ENCODE peak calls at places on chromosomes 16 and 17, in eight cellular contexts. K is endodermal cell, L is fibroblast of lung, O is gastrocnemius medialis, Z is esophagus squamous epithelium, Q is heart left ventricle, B is stomach, J is tibial nerve. V is an unnamed sample. For H3K4me1 and H3K27me3, the result is how much of the 10 kb centered on the place peaks cover.

GRCh38 chr17:12603566-12603965 is 62.1 kb upstream of the MYOCD start:
- DNase-seq in L (peak), J (no peak), O (no peak), Q (no peak), Z (no peak), B (no peak), K (no peak), V (no peak)

GRCh38 chr17:661509-661908 is 53.1 kb downstream of the VPS53 start:
- DNase-seq in O (no peak), Q (no peak), Z (no peak), B (no peak), L (no peak), J (no peak), K (no peak), V (no peak)

GRCh38 chr17:14748036-14748715 is 447.3 kb downstream of the HS3ST3B1 start:
- DNase-seq in O (no peak), L (no peak), B (no peak), J (no peak), Q (no peak), Z (no peak), K (no peak), V (no peak)

GRCh38 chr17:65785109-65785508 is 223.7 kb upstream of the AXIN2 start:
- DNase-seq in Q (no peak), O (no peak), Z (no peak), L (peak), K (no peak), B (no peak), J (no peak), V (no peak)

GRCh38 chr17:59278401-59278800 is 53.1 kb upstream of the YPEL2 start:
- DNase-seq in Z (no peak), Q (no peak), L (no peak), K (no peak), O (no peak), J (no peak), B (no peak), V (no peak)

GRCh38 chr16:79601092-79601977 is 798 bp upstream of the MAF start:
- DNase-seq in K (peak), Q (peak), B (peak), L (peak), O (peak), Z (no peak), J (no peak), V (peak)

GRCh38 chr17:62916684-62917571 is 49.1 kb upstream of the TANC2 start:
- DNase-seq in L (peak), O (no peak), Q (no peak), K (peak), B (no peak), Z (no peak), J (no peak), V (no peak)

GRCh38 chr16:77807-78443 is at the start of gene MPG:
- DNase-seq in Z (no peak), O (peak), L (peak), K (peak), J (peak), B (peak), Q (peak), V (peak)

GRCh38 chr16:31181102-31181830 is 1.3 kb downstream of the FUS start:
- DNase-seq in L (peak), O (no peak), B (peak), J (peak), Z (no peak), Q (peak), K (no peak), V (peak)

GRCh38 chr17:77279448-77280303 is 138.9 kb downstream of the SEC14L1 start:
- DNase-seq in Z (no peak), K (peak), B (peak), J (no peak), L (peak), Q (no peak), O (no peak), V (no peak)

GRCh38 chr17:74903034-74903433 is 9.6 kb upstream of the FADS6 start:
- DNase-seq in K (no peak), Q (no peak), O (no peak), J (no peak), Z (no peak), L (no peak), B (no peak), V (no peak)

GRCh38 chr17:76531501-76532038 is 5.9 kb downstream of the CYGB start:
- DNase-seq in J (no peak), O (no peak), L (no peak), K (no peak), Z (no peak), B (no peak), Q (no peak), V (peak)

GRCh38 chr16:49556252-49557069 is 182.9 kb downstream of the C16orf78 start:
- DNase-seq in K (peak), B (no peak), Q (no peak), O (no peak), Z (no peak), J (no peak), L (peak), V (no peak)

GRCh38 chr17:574061-574460 is 140.6 kb downstream of the VPS53 start:
- DNase-seq in K (no peak), J (no peak), L (peak), Z (no peak), B (no peak), O (no peak), Q (peak), V (peak)

GRCh38 chr16:4087099-4087885 is 28.9 kb downstream of the ADCY9 start:
- DNase-seq in L (no peak), B (no peak), O (no peak), K (no peak), Q (no peak), Z (no peak), J (no peak), V (no peak)

GRCh38 chr17:9199474-9200196 is 178.3 kb downstream of the NTN1 start:
- DNase-seq in Q (no peak), Z (no peak), J (no peak), O (no peak), L (no peak), K (peak), B (no peak), V (no peak)

GRCh38 chr17:17750881-17751280 is 69.6 kb downstream of the RAI1 start:
- DNase-seq in Q (no peak), B (no peak), L (no peak), K (no peak), O (no peak), Z (no peak), J (no peak), V (no peak)

GRCh38 chr16:86298166-86299131 is 211.9 kb upstream of the FOXF1 start:
- DNase-seq in L (peak), Z (no peak), O (no peak), Q (no peak), B (no peak), K (no peak), J (no peak), V (no peak)

GRCh38 chr17:78416791-78417530 is 38.5 kb downstream of the PGS1 start:
- DNase-seq in K (no peak), J (no peak), B (no peak), O (no peak), L (peak), Q (peak), Z (no peak), V (peak)

GRCh38 chr17:77526728-77527355 is 386.1 kb downstream of the SEC14L1 start:
- DNase-seq in B (peak), O (no peak), K (peak), L (no peak), J (no peak), Z (no peak), Q (no peak), V (no peak)

GRCh38 chr17:11240041-11240801 is 792 bp upstream of the SHISA6 start:
- DNase-seq in Z (no peak), B (peak), L (no peak), Q (no peak), J (no peak), O (no peak), K (peak), V (peak)

GRCh38 chr16:74448990-74449389 is 27.7 kb upstream of the CLEC18B start:
- DNase-seq in Z (no peak), B (peak), O (peak), J (peak), K (no peak), Q (peak), L (peak), V (peak)

GRCh38 chr16:65121870-65122723 is at the start of gene CDH11:
- DNase-seq in B (peak), J (peak), Q (peak), O (no peak), K (peak), L (peak), Z (no peak), V (peak)

GRCh38 chr16:5028950-5029475 is 4.7 kb downstream of the NAGPA start:
- DNase-seq in K (no peak), O (no peak), J (no peak), Z (no peak), Q (no peak), L (no peak), B (no peak), V (no peak)

GRCh38 chr16:48409839-48410610 is 24.8 kb upstream of the SIAH1 start:
- DNase-seq in Q (no peak), Z (no peak), B (peak), K (no peak), L (peak), O (no peak), J (no peak), V (peak)

GRCh38 chr16:80323808-80324195 is 217.0 kb upstream of the DYNLRB2 start:
- DNase-seq in B (no peak), L (no peak), Z (no peak), J (no peak), Q (no peak), O (no peak), K (peak), V (no peak)

GRCh38 chr16:10180771-10181163 is 1.5 kb downstream of the GRIN2A start:
- DNase-seq in J (no peak), L (no peak), Z (no peak), Q (no peak), K (peak), B (no peak), O (no peak), V (peak)

GRCh38 chr16:89345663-89346150 is 128.2 kb downstream of the ZNF778 start:
- DNase-seq in O (no peak), J (no peak), Z (no peak), Q (no peak), K (no peak), B (peak), L (no peak), V (no peak)

GRCh38 chr17:48413613-48414405 is 16.2 kb downstream of the SKAP1 start:
- DNase-seq in K (no peak), B (no peak), O (no peak), Z (no peak), Q (no peak), J (no peak), L (no peak), V (no peak)
- H3K4me1 ChIP-seq in K (under half), B (under half), O (under half), Z (under half), Q (under half), J (under half), L (under half), V (under half)

GRCh38 chr16:2980227-2981176 is at the start of gene PKMYT1:
- DNase-seq in O (peak), L (peak), J (peak), Q (peak), K (peak), B (peak), Z (no peak), V (peak)
- H3K4me3 ChIP-seq in O (peak), L (peak), J (peak), Q (peak), K (peak), B (peak), Z (peak), V (peak)

DNA sequence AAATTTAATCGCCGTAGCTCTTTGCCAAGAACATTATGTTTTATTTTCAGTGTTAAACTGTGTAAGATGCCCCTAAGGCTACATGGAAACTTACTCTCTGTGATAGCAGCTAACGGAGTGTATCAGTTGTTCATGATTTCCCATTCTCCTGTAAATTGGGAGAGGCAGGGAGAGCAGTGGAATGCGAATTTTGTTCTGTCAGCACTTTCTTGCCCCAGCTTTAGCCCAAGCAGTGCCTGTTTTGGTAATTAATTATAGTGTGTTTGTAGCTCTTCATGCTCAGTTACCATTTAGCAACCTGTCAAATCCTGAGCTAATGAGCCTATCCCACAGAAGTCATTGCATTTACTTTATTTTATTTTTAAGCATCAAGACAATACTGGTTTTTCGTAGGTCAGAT is 475.1 kb upstream of the RBFOX1 start:
- DNase-seq in Q (no peak), Z (no peak), O (no peak), J (no peak), K (no peak), L (no peak), B (no peak), V (no peak)
- H3K27me3 ChIP-seq in Q (under half), Z (under half), O (under half), J (under half), K (half or more), L (under half), B (under half), V (under half)

GRCh38 chr17:45229681-45230409 is 8.2 kb downstream of the FMNL1 start:
- DNase-seq in Q (no peak), K (peak), J (no peak), L (no peak), O (no peak), B (no peak), Z (no peak), V (peak)

GRCh38 chr17:45228121-45228941 is 6.6 kb downstream of the FMNL1 start:
- DNase-seq in Q (no peak), B (no peak), K (peak), Z (no peak), L (no peak), O (no peak), J (no peak), V (peak)

GRCh38 chr17:45230410-45230786 is 8.7 kb downstream of the FMNL1 start:
- DNase-seq in L (no peak), B (no peak), K (no peak), J (no peak), O (no peak), Z (no peak), Q (no peak), V (no peak)

GRCh38 chr17:45227631-45228120 is 6.0 kb downstream of the FMNL1 start:
- DNase-seq in Z (no peak), K (no peak), B (no peak), O (no peak), L (no peak), J (no peak), Q (no peak), V (peak)

DNA sequence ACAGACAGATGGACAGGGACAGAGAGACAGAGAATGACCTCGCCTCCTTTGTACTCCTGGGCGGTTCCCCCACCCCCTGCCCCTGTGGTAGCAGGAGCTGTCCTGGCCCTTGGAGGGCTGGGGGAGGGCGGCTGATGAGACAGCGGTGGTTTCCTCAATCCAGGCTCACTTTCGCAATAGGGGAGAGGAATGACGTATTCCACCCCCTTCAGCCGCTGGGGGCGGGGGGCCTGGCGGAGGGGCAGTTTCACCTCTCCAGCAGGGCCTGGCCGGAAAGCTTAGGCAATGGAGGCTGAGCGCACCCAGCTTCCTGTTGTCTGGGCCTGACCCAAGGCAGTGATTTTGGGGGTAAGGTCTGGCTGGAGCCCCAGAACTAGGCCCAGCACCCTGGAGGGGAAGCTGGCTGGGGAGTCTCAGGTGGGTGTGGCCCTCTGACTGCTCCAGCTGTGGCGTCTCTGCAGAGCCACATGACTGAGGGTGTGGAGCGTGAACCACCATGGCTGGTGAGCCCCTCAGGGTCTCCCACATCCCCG is 7.4 kb downstream of the FMNL1 start:
- DNase-seq in O (peak), Q (peak), K (peak), B (peak), Z (no peak), L (peak), J (peak), V (peak)
- H3K4me1 ChIP-seq in O (under half), Q (half or more), K (under half), B (half or more), Z (under half), L (under half), J (under half), V (under half)

DNA sequence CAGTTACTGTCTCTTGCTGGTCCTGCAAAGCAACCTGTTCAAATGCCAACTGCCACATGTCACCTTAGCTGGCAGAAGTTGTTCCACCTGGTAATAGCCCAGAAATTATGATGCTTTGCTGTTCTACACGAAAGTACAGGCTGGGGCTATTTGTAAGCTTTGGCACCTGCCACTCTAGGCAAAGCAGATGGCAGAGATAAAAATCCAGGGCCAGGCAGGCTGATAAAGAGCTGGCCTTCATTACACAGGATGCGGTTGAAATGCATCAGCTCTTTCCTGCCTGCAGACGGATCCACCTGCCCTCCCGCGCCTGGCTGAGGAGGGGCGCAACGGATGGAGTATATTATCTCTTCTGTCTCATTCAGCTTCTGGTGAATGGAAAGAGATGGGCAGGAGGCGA is 29.3 kb upstream of the KDM8 start:
- DNase-seq in Q (no peak), L (no peak), K (no peak), Z (no peak), J (no peak), B (no peak), O (no peak), V (peak)
- H3K4me3 ChIP-seq in Q (no peak), L (no peak), K (no peak), Z (no peak), J (no peak), B (no peak), O (no peak), V (no peak)

V was measured in right cardiac atrium.